ENCODE peak calls at places on chromosome 17, in six cellular contexts. C is HT1080; E is thoracic aorta; L is cardiac muscle cell; B is pons; X is stimulated activated CD4-positive, alpha-beta T cell treated with anti-CD3 and anti-CD28 coated beads, Interleukin-4, amount 100 ng/mL, for 4 hours. Z is an unnamed sample.

GRCh38 chr17:18185391-18185790 is 1.8 kb downstream of the ALKBH5 start:
- DNase-seq in B (peak; percentile 51), X (no peak), C (no peak), E (no peak), L (peak; percentile 56), Z (no peak)

GRCh38 chr17:13311301-13311700 is 290.4 kb downstream of the HS3ST3A1 start:
- DNase-seq in X (no peak), L (peak; percentile 57), C (peak; percentile 16), B (peak; percentile 7), E (no peak), Z (no peak)

GRCh38 chr17:77116371-77116860 is 24.4 kb upstream of the SEC14L1 start:
- DNase-seq in B (no peak), X (no peak), L (no peak), C (no peak), E (no peak), Z (no peak)

GRCh38 chr17:31190351-31190750 is 95.6 kb downstream of the NF1 start:
- DNase-seq in B (no peak), E (no peak), L (no peak), X (no peak), C (no peak), Z (no peak)

GRCh38 chr17:68711858-68712257 is 110.7 kb upstream of the FAM20A start:
- DNase-seq in X (no peak), E (no peak), B (no peak), L (peak; percentile 89), C (no peak), Z (no peak)

GRCh38 chr17:61393550-61393903 is 6.1 kb upstream of the TBX2 start:
- DNase-seq in C (no peak), X (no peak), E (no peak), B (no peak), L (no peak), Z (no peak)

GRCh38 chr17:3691539-3692166 is 4.3 kb downstream of the P2RX5 start:
- DNase-seq in E (no peak), X (no peak), L (no peak), C (no peak), B (no peak), Z (no peak)

GRCh38 chr17:48728232-48729231 is at the start of gene HOXB13:
- DNase-seq in B (no peak), L (peak; percentile 47), C (no peak), X (peak; percentile 48), E (no peak), Z (peak; percentile 89)

GRCh38 chr17:38452719-38453118 is 24.5 kb downstream of the ARHGAP23 start:
- DNase-seq in X (no peak), L (no peak), C (no peak), E (no peak), B (no peak), Z (no peak)

GRCh38 chr17:81403671-81404534 is 8.6 kb downstream of the BAHCC1 start:
- DNase-seq in X (no peak), E (no peak), C (no peak), L (no peak), B (no peak), Z (no peak)

GRCh38 chr17:17069849-17070248 is 27.6 kb downstream of the MPRIP start:
- DNase-seq in L (no peak), E (no peak), C (no peak), X (no peak), B (no peak), Z (no peak)

GRCh38 chr17:79750650-79751545 is 20.2 kb downstream of the ENPP7 start:
- DNase-seq in X (no peak), C (no peak), B (no peak), L (no peak), E (no peak), Z (no peak)

GRCh38 chr17:1588781-1589585 is 26.4 kb upstream of the PITPNA start:
- DNase-seq in B (no peak), C (no peak), L (peak; percentile 43), X (no peak), E (no peak), Z (no peak)

GRCh38 chr17:3770471-3770870 is 30.5 kb downstream of the ITGAE start:
- DNase-seq in B (no peak), E (no peak), C (no peak), X (no peak), L (no peak), Z (no peak)

GRCh38 chr17:51805765-51806164 is 352.7 kb downstream of the CA10 start:
- DNase-seq in E (no peak), B (no peak), C (no peak), L (no peak), X (no peak), Z (no peak)

GRCh38 chr17:38598536-38598935 is 7.2 kb downstream of the SRCIN1 start:
- DNase-seq in B (no peak), L (peak; percentile 87), X (no peak), C (peak; percentile 75), E (no peak), Z (peak; percentile 96)

GRCh38 chr17:35541434-35541833 is 4.0 kb upstream of the SLFN12L start:
- DNase-seq in E (no peak), L (no peak), B (no peak), X (no peak), C (no peak), Z (no peak)

GRCh38 chr17:29576214-29577008 is 7.9 kb downstream of the TP53I13 start:
- DNase-seq in X (no peak), C (no peak), E (no peak), L (no peak), B (no peak), Z (no peak)

GRCh38 chr17:21678451-21679081 is 13.8 kb upstream of the KCNJ18 start:
- DNase-seq in C (peak; percentile 48), L (no peak), B (no peak), X (peak; percentile 8), E (no peak), Z (no peak)

GRCh38 chr17:8991514-8992285 is 26.2 kb upstream of the PIK3R5 start:
- DNase-seq in C (peak; percentile 18), L (peak; percentile 72), X (peak; percentile 54), E (no peak), B (peak; percentile 65), Z (peak; percentile 53)

GRCh38 chr17:56305017-56305416 is 151.7 kb downstream of the ANKFN1 start:
- DNase-seq in L (no peak), E (no peak), X (no peak), C (no peak), B (no peak), Z (peak; percentile 5)

GRCh38 chr17:77478899-77479298 is 338.1 kb downstream of the SEC14L1 start:
- DNase-seq in X (no peak), E (no peak), B (no peak), L (no peak), C (no peak), Z (no peak)

GRCh38 chr17:32142857-32143524 is 689 bp downstream of the RHOT1 start:
- DNase-seq in L (peak; percentile 71), E (no peak), B (no peak), C (peak; percentile 56), X (peak; percentile 20), Z (peak; percentile 91)

GRCh38 chr17:80861892-80862291 is 129.7 kb upstream of the CHMP6 start:
- DNase-seq in C (no peak), E (no peak), L (peak; percentile 10), B (peak; percentile 58), X (peak; percentile 52), Z (no peak)

GRCh38 chr17:17406225-17406624 is 70.6 kb upstream of the MED9 start:
- DNase-seq in X (no peak), L (no peak), C (no peak), B (no peak), E (no peak), Z (peak; percentile 59)

GRCh38 chr17:83085526-83086196 is 6.3 kb downstream of the METRNL start:
- DNase-seq in B (no peak), L (no peak), C (no peak), E (no peak), X (no peak), Z (no peak)

GRCh38 chr17:74190154-74190553 is 13.3 kb upstream of the RPL38 start:
- DNase-seq in C (peak; percentile 56), B (peak; percentile 76), X (no peak), E (no peak), L (peak; percentile 72), Z (no peak)

GRCh38 chr17:33521784-33522183 is 228.7 kb upstream of the ASIC2 start:
- DNase-seq in C (no peak), L (no peak), E (no peak), X (no peak), B (no peak), Z (no peak)

GRCh38 chr17:32671891-32672290 is 185.1 kb downstream of the CDK5R1 start:
- DNase-seq in B (no peak), X (no peak), L (peak; percentile 27), C (no peak), E (no peak), Z (no peak)

GRCh38 chr17:69853533-69854262 is 221.3 kb upstream of the KCNJ16 start:
- DNase-seq in L (peak; percentile 55), B (peak; percentile 69), C (no peak), X (no peak), E (no peak), Z (no peak)

GRCh38 chr17:34721326-34721725 is 141.9 kb downstream of the TMEM132E start:
- DNase-seq in E (no peak), B (no peak), C (peak; percentile 95), L (no peak), X (no peak), Z (no peak)

GRCh38 chr17:48960834-48961515 is 7.4 kb downstream of the GIP start:
- DNase-seq in E (no peak), X (no peak), B (no peak), C (no peak), L (no peak), Z (peak; percentile 41)

Z was measured in Caco-2.